ENCODE peak calls at places on chromosomes 1 and 21, in four cellular contexts. L, E, H and S are unnamed samples.

GRCh38 chr1:113659010-113659409 is 100.3 kb downstream of the PHTF1 start:
- DNase-seq in L (no peak), E (no peak), H (no peak), S (no peak)

GRCh38 chr1:201766117-201766863 is 62.7 kb upstream of the IPO9 start:
- DNase-seq in L (no peak), E (no peak), H (no peak), S (peak)

GRCh38 chr1:160419150-160419837 is 18.9 kb downstream of the VANGL2 start:
- DNase-seq in L (no peak), E (no peak), H (no peak), S (no peak)

GRCh38 chr1:181704556-181704955 is 221.2 kb downstream of the CACNA1E start:
- DNase-seq in L (no peak), E (no peak), H (no peak), S (no peak)

GRCh38 chr1:201383647-201384405 is 6.3 kb upstream of the TNNT2 start:
- DNase-seq in L (no peak), E (no peak), H (no peak), S (peak)

GRCh38 chr1:103372866-103373265 is 152.6 kb upstream of the RNPC3 start:
- DNase-seq in L (no peak), E (no peak), H (no peak), S (peak)

GRCh38 chr1:76068953-76069561 is 5.5 kb upstream of the ST6GALNAC3 start:
- DNase-seq in L (no peak), E (no peak), H (no peak), S (no peak)

GRCh38 chr1:2302292-2302925 is 74.3 kb downstream of the SKI start:
- DNase-seq in L (no peak), E (no peak), H (no peak), S (no peak)

GRCh38 chr1:64471218-64471719 is 1.3 kb downstream of the CACHD1 start:
- DNase-seq in L (peak), E (peak), H (no peak), S (no peak)

GRCh38 chr1:66337249-66337648 is 196.7 kb upstream of the SGIP1 start:
- DNase-seq in L (no peak), E (no peak), H (no peak), S (no peak)

GRCh38 chr1:22636369-22636768 is at the start of gene C1QA:
- DNase-seq in L (no peak), E (no peak), H (no peak), S (no peak)

GRCh38 chr1:236522937-236523703 is 662 bp upstream of the LGALS8 start:
- DNase-seq in L (peak), E (no peak), H (no peak), S (peak)

GRCh38 chr1:226131639-226132038 is 54.9 kb downstream of the ACBD3 start:
- DNase-seq in L (no peak), E (peak), H (peak), S (no peak)

GRCh38 chr1:57378564-57378963 is 45.3 kb downstream of the DAB1 start:
- DNase-seq in L (no peak), E (no peak), H (no peak), S (no peak)

GRCh38 chr1:53137729-53138128 is 4.7 kb downstream of the SLC1A7 start:
- DNase-seq in L (no peak), E (peak), H (peak), S (no peak)

GRCh38 chr21:24420694-24421093 is 1186.6 kb downstream of the MRPL39 start:
- DNase-seq in L (no peak), E (no peak), H (no peak), S (no peak)

GRCh38 chr1:11970441-11971185 is 9.6 kb upstream of the MFN2 start:
- DNase-seq in L (no peak), E (no peak), H (peak), S (no peak)

GRCh38 chr1:222665964-222666363 is 46.3 kb downstream of the AIDA start:
- DNase-seq in L (no peak), E (no peak), H (no peak), S (no peak)
- TF ChIP-seq JUND in L (no peak), E (no peak), H (no peak), S (no peak)

GRCh38 chr1:150559627-150560010 is 10.4 kb downstream of the ADAMTSL4 start:
- DNase-seq in L (no peak), E (no peak), H (no peak), S (no peak)

GRCh38 chr1:150557065-150557600 is 7.9 kb downstream of the ADAMTSL4 start:
- DNase-seq in L (no peak), E (no peak), H (no peak), S (no peak)

GRCh38 chr1:150557813-150558212 is 8.6 kb downstream of the ADAMTSL4 start:
- DNase-seq in L (no peak), E (no peak), H (no peak), S (no peak)

GRCh38 chr1:150558761-150559626 is 9.8 kb downstream of the ADAMTSL4 start:
- DNase-seq in L (no peak), E (no peak), H (no peak), S (no peak)

DNA sequence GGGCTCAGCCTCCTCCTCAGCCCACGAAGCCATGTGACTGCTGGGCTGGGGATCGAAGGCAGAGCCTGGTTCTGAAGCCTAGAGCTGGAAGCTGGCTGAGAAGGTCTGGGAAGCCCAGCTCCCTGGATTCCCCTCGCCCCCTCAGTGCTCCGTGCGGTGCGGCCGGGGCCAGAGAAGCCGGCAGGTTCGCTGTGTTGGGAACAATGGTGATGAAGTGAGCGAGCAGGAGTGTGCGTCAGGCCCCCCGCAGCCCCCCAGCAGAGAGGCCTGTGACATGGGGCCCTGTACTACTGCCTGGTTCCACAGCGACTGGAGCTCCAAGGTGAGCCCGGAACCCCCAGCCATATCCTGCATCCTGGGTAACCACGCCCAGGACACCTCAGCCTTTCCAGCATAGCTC is 9.1 kb downstream of the ADAMTSL4 start:
- DNase-seq in L (no peak), E (no peak), H (no peak), S (no peak)
- TF ChIP-seq JUND in L (no peak), E (no peak), H (no peak), S (no peak)

GRCh38 chr21:46128983-46129571 is 26.3 kb downstream of the FTCD start:
- DNase-seq in L (no peak), E (no peak), H (no peak), S (no peak)

GRCh38 chr21:46130721-46131720 is 24.4 kb downstream of the FTCD start:
- DNase-seq in L (no peak), E (no peak), H (no peak), S (no peak)

GRCh38 chr21:46128106-46128982 is 27.0 kb downstream of the FTCD start:
- DNase-seq in L (no peak), E (peak), H (no peak), S (no peak)

GRCh38 chr21:46129846-46130651 is 25.3 kb downstream of the FTCD start:
- DNase-seq in L (no peak), E (no peak), H (no peak), S (no peak)

DNA sequence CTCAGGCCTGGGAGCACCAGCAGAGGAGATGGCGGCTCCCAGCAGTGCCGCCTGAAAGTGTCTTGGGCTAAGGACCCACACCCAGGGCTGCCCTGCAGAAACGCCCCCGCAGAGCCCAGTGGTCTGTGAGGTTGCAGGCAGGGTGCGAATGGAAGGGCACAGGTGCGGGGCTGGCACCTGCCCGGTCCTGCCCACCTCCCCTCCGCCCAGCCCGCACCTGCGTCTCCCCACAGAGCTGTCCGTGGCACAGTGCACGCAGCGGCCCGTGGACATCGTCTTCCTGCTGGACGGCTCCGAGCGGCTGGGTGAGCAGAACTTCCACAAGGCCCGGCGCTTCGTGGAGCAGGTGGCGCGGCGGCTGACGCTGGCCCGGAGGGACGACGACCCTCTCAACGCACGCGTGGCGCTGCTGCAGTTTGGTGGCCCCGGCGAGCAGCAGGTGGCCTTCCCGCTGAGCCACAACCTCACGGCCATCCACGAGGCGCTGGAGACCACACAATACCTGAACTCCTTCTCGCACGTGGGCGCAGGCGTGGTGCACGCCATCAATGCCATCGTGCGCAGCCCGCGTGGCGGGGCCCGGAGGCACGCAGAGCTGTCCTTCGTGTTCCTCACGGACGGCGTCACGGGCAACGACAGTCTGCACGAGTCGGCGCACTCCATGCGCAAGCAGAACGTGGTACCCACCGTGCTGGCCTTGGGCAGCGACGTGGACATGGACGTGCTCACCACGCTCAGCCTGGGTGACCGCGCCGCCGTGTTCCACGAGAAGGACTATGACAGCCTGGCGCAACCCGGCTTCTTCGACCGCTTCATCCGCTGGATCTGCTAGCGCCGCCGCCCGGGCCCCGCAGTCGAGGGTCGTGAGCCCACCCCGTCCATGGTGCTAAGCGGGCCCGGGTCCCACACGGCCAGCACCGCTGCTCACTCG is 23.4 kb downstream of the FTCD start:
- DNase-seq in L (no peak), E (no peak), H (no peak), S (no peak)
- TF ChIP-seq JUND in L (no peak), E (no peak), H (no peak), S (no peak)

DNA sequence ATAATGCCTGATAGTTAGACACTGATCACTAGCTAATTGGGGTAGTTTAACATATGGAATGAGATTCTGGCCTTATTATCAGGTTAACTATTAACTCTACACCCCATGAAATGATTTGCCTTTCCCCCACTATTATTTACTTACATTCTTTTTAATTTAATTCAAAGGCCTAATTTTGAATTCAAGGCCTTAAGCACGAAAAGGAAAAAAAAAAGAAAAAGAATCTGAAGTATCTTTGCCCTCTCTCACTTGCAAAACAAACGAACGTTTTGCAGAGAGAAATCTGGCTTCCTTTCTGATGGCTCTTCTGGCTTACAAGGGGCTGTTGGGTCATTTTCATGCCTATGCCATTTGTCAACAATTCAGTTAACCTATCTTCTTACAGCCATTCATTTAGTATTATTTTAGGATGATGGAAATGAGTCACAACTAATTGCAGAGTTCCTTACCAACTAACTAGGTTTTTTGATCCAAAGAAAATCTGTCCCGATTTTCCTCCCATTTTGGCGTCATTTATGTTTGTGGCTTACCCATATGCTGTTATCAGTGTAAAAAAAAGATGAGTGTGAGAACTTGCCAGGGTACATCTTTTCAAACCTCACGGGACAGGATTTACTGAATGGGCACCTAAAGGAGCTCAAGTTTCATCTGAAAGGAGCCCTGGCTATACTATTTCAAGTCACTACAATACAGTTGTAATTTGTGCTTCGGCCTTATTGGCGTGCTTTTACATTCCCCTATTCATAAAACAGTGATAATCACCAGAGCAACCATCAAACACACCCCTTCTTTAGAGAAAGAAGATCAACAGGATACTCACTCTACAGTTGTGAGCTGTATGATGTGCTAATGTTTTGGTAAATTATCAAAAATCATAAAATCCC is 1.9 kb upstream of the ERRFI1 start:
- DNase-seq in L (no peak), E (no peak), H (no peak), S (no peak)
- TF ChIP-seq JUND in L (no peak), E (peak), H (no peak), S (no peak)

DNA sequence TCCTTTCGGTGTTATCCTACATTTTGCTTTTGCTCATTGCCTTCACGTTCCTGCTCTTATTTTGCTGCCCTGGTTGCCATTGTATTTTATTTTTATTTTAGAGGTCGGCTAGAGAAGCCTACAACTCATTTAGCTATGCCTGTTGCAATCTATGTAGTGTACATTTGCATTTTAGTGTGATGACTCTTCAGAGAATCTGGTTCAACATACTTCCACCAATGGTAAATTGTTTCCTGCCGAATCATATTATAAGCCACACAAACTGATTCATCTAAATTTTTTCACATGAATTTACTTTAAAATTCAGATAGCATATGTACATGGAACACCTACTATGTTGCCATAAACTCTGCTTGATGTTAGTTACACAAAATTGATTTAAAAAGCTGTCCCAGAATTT is 1596.9 kb downstream of the PLA2G4A start:
- DNase-seq in L (no peak), E (no peak), H (no peak), S (no peak)
- TF ChIP-seq JUND in L (no peak), E (peak), H (no peak), S (no peak)

GRCh38 chr1:30880631-30881155 is 27.9 kb downstream of the SDC3 start:
- DNase-seq in L (no peak), E (no peak), H (no peak), S (no peak)

GRCh38 chr1:30883389-30884172 is 25.0 kb downstream of the SDC3 start:
- DNase-seq in L (no peak), E (no peak), H (no peak), S (no peak)

GRCh38 chr1:30879940-30880339 is 28.6 kb downstream of the SDC3 start:
- DNase-seq in L (no peak), E (peak), H (no peak), S (peak)

GRCh38 chr1:30882678-30883388 is 25.7 kb downstream of the SDC3 start:
- DNase-seq in L (no peak), E (no peak), H (no peak), S (no peak)

GRCh38 chr1:30881266-30882181 is 27.0 kb downstream of the SDC3 start:
- DNase-seq in L (no peak), E (no peak), H (no peak), S (no peak)
- TF ChIP-seq JUND in L (no peak), E (no peak), H (no peak), S (no peak)

DNA sequence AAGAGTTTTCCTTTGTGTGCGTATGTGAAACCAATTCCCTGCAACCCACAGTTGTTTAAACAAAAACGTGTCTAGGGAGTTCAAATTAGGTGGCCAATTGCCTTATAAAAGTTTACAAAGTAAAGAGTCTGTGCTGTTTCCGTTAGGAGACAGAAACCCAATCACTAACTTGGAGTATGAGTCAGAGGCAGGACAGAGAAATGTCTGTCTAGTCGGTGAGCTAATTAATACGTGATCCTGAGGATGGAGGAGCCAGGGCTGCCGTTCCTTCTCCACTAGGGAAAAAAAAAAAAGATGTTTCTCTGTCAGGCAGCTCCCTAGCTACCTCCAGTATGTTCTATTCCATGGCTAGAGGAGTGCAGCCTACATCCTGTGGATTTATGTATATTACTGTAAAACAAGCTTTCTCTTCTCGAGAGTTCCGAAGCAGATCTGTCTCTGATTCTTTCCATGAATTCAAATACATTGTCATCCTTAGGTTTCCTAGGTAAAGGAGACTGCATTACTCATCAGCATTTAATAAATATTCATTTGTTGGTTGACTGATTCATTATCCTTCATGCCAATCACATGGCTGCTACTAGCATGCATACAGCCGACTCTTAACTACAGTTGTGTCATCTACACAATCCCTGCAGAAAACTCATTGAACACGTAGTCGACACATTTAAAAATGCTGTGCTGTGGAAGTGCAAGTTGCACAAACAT is 430.6 kb downstream of the KIF26B start:
- DNase-seq in L (no peak), E (peak), H (no peak), S (no peak)
- TF ChIP-seq JUND in L (no peak), E (no peak), H (no peak), S (no peak)

GRCh38 chr21:46119565-46120271 is 21.8 kb downstream of the COL6A2 start:
- DNase-seq in L (no peak), E (peak), H (no peak), S (no peak)
- TF ChIP-seq JUND in L (no peak), E (no peak), H (no peak), S (no peak)

GRCh38 chr1:198699167-198700015 is 60.6 kb downstream of the PTPRC start:
- DNase-seq in L (peak), E (no peak), H (peak), S (peak)
- TF ChIP-seq JUND in L (no peak), E (no peak), H (no peak), S (no peak)